ENCODE peak calls at places on chromosomes 2 and 18, in four cellular contexts. One of them, this sample, is unnamed.

GRCh38 chr2:162063899-162064298 is 10.1 kb downstream of the DPP4 start:
- DNase-seq in AG04450: no peak
- DNase-seq in H7: no peak
- DNase-seq in A673: no peak
- DNase-seq in this sample: no peak

GRCh38 chr2:80086831-80087230 is 217.7 kb downstream of the LRRTM1 start:
- DNase-seq in A673: peak; percentile 87
- DNase-seq in AG04450: peak; percentile 77
- DNase-seq in H7: no peak
- DNase-seq in this sample: peak; percentile 90

GRCh38 chr18:34718610-34719009 is 8.5 kb downstream of the DTNA start:
- DNase-seq in AG04450: no peak
- DNase-seq in A673: no peak
- DNase-seq in H7: no peak
- DNase-seq in this sample: peak; percentile 28

GRCh38 chr2:69716555-69717120 is 25.3 kb upstream of the ANXA4 start:
- DNase-seq in A673: no peak
- DNase-seq in AG04450: no peak
- DNase-seq in H7: no peak
- DNase-seq in this sample: peak; percentile 64

GRCh38 chr2:160157861-160158813 is 41.9 kb downstream of the ITGB6 start:
- DNase-seq in A673: no peak
- DNase-seq in AG04450: no peak
- DNase-seq in H7: no peak
- DNase-seq in this sample: no peak

GRCh38 chr2:102442967-102443828 is 20.2 kb downstream of the IL18RAP start:
- DNase-seq in H7: peak; percentile 32
- DNase-seq in A673: peak; percentile 25
- DNase-seq in AG04450: no peak
- DNase-seq in this sample: peak; percentile 67

GRCh38 chr18:24801011-24801410 is 340.6 kb downstream of the HRH4 start:
- DNase-seq in H7: no peak
- DNase-seq in A673: no peak
- DNase-seq in AG04450: no peak
- DNase-seq in this sample: no peak

GRCh38 chr2:182015334-182016109 is 29.9 kb downstream of the PPP1R1C start:
- DNase-seq in AG04450: no peak
- DNase-seq in H7: no peak
- DNase-seq in A673: no peak
- DNase-seq in this sample: no peak

GRCh38 chr2:196640031-196640548 is 575 bp downstream of the CCDC150 start:
- DNase-seq in A673: peak; percentile 11
- DNase-seq in AG04450: no peak
- DNase-seq in H7: no peak
- DNase-seq in this sample: no peak

GRCh38 chr2:42567806-42568429 is 514 bp upstream of the MTA3 start:
- DNase-seq in A673: peak; percentile 82
- DNase-seq in AG04450: no peak
- DNase-seq in H7: no peak
- DNase-seq in this sample: peak; percentile 48

GRCh38 chr18:79964330-79965118 is at the start of gene HSBP1L1:
- DNase-seq in A673: peak; percentile 57
- DNase-seq in H7: peak; percentile 95
- DNase-seq in AG04450: no peak
- DNase-seq in this sample: peak; percentile 84

GRCh38 chr2:68726608-68727367 is 7.8 kb upstream of the ARHGAP25 start:
- DNase-seq in AG04450: no peak
- DNase-seq in H7: no peak
- DNase-seq in A673: no peak
- DNase-seq in this sample: no peak

GRCh38 chr2:143026411-143027054 is 102.7 kb upstream of the ARHGAP15 start:
- DNase-seq in A673: peak; percentile 13
- DNase-seq in H7: peak; percentile 10
- DNase-seq in AG04450: no peak
- DNase-seq in this sample: no peak

GRCh38 chr2:17539596-17539992 is 902 bp upstream of the VSNL1 start:
- DNase-seq in AG04450: no peak
- DNase-seq in H7: peak; percentile 39
- DNase-seq in A673: peak; percentile 76
- DNase-seq in this sample: peak; percentile 16

GRCh38 chr2:31246184-31246852 is 12.4 kb downstream of the EHD3 start:
- DNase-seq in H7: peak; percentile 13
- DNase-seq in A673: peak; percentile 15
- DNase-seq in AG04450: no peak
- DNase-seq in this sample: peak; percentile 55

GRCh38 chr2:186607660-186608324 is 17.9 kb downstream of the ITGAV start:
- DNase-seq in A673: no peak
- DNase-seq in AG04450: no peak
- DNase-seq in H7: no peak
- DNase-seq in this sample: no peak

GRCh38 chr2:85457877-85458316 is 39.4 kb downstream of the SH2D6 start:
- DNase-seq in AG04450: no peak
- DNase-seq in A673: no peak
- DNase-seq in H7: no peak
- DNase-seq in this sample: no peak

GRCh38 chr2:205276071-205276777 is 406.1 kb upstream of the NRP2 start:
- DNase-seq in A673: peak; percentile 47
- DNase-seq in AG04450: no peak
- DNase-seq in H7: no peak
- DNase-seq in this sample: no peak

GRCh38 chr2:73925033-73925704 is 1.5 kb upstream of the DGUOK start:
- DNase-seq in H7: no peak
- DNase-seq in AG04450: no peak
- DNase-seq in A673: peak; percentile 15
- DNase-seq in this sample: no peak

GRCh38 chr2:163897799-163898198 is 162.0 kb upstream of the FIGN start:
- DNase-seq in H7: no peak
- DNase-seq in AG04450: no peak
- DNase-seq in A673: no peak
- DNase-seq in this sample: no peak

GRCh38 chr2:144004742-144005141 is 515.2 kb downstream of the ZEB2 start:
- DNase-seq in A673: no peak
- DNase-seq in AG04450: no peak
- DNase-seq in H7: no peak
- DNase-seq in this sample: peak; percentile 26

GRCh38 chr2:181264436-181264835 is 192.8 kb upstream of the ITGA4 start:
- DNase-seq in H7: no peak
- DNase-seq in A673: no peak
- DNase-seq in AG04450: no peak
- DNase-seq in this sample: peak; percentile 55

GRCh38 chr2:12718662-12719399 is 2.1 kb downstream of the TRIB2 start:
- DNase-seq in AG04450: no peak
- DNase-seq in A673: no peak
- DNase-seq in H7: peak; percentile 72
- DNase-seq in this sample: peak; percentile 56

GRCh38 chr18:46164920-46165319 is 60.7 kb downstream of the HAUS1 start:
- DNase-seq in H7: no peak
- DNase-seq in AG04450: no peak
- DNase-seq in A673: no peak
- DNase-seq in this sample: no peak

GRCh38 chr2:96970910-96971309 is 15.5 kb downstream of the FAM178B start:
- DNase-seq in A673: no peak
- DNase-seq in AG04450: no peak
- DNase-seq in H7: peak; percentile 57
- DNase-seq in this sample: no peak

GRCh38 chr2:16664809-16665745 is 557 bp downstream of the CYRIA start:
- DNase-seq in H7: peak; percentile 15
- DNase-seq in A673: no peak
- DNase-seq in AG04450: no peak
- DNase-seq in this sample: no peak

GRCh38 chr2:107634172-107634571 is 192.5 kb upstream of the RGPD4 start:
- DNase-seq in AG04450: no peak
- DNase-seq in A673: no peak
- DNase-seq in H7: no peak
- DNase-seq in this sample: no peak

GRCh38 chr18:32683044-32683443 is 89.8 kb downstream of the KLHL14 start:
- DNase-seq in A673: no peak
- DNase-seq in H7: peak; percentile 4
- DNase-seq in AG04450: no peak
- DNase-seq in this sample: no peak

GRCh38 chr2:5766051-5766450 is 73.9 kb downstream of the SOX11 start:
- DNase-seq in A673: no peak
- DNase-seq in H7: no peak
- DNase-seq in AG04450: peak; percentile 38
- DNase-seq in this sample: no peak

GRCh38 chr2:21059885-21060610 is 16.2 kb upstream of the APOB start:
- DNase-seq in AG04450: no peak
- DNase-seq in A673: no peak
- DNase-seq in H7: no peak
- DNase-seq in this sample: no peak

GRCh38 chr2:85750509-85751299 is 3.1 kb upstream of the ATOH8 start:
- DNase-seq in AG04450: no peak
- DNase-seq in H7: peak; percentile 89
- DNase-seq in A673: peak; percentile 68
- DNase-seq in this sample: no peak

GRCh38 chr2:112147796-112148195 is 9.6 kb downstream of the FBLN7 start:
- DNase-seq in A673: no peak
- DNase-seq in AG04450: no peak
- DNase-seq in H7: no peak
- DNase-seq in this sample: no peak

GRCh38 chr2:112142525-112143078 is 4.4 kb downstream of the FBLN7 start:
- DNase-seq in A673: no peak
- DNase-seq in H7: no peak
- DNase-seq in AG04450: no peak
- DNase-seq in this sample: no peak

GRCh38 chr2:112147382-112147781 is 9.2 kb downstream of the FBLN7 start:
- DNase-seq in H7: no peak
- DNase-seq in AG04450: no peak
- DNase-seq in A673: no peak
- DNase-seq in this sample: no peak

GRCh38 chr2:112143150-112143549 is 5.0 kb downstream of the FBLN7 start:
- DNase-seq in H7: no peak
- DNase-seq in AG04450: no peak
- DNase-seq in A673: no peak
- DNase-seq in this sample: no peak

GRCh38 chr2:112144966-112145365 is 6.8 kb downstream of the FBLN7 start:
- DNase-seq in AG04450: no peak
- DNase-seq in A673: no peak
- DNase-seq in H7: no peak
- DNase-seq in this sample: no peak
- H3K4me3 ChIP-seq in AG04450: no peak overlapping the region
- H3K4me3 ChIP-seq in A673: no peak overlapping the region
- H3K4me3 ChIP-seq in H7: no peak overlapping the region
- H3K4me3 ChIP-seq in this sample: no peak overlapping the region

GRCh38 chr2:45892236-45892701 is 240.8 kb downstream of the PRKCE start:
- DNase-seq in A673: no peak
- DNase-seq in AG04450: no peak
- DNase-seq in H7: no peak
- DNase-seq in this sample: no peak
- H3K4me3 ChIP-seq in A673: no peak overlapping the region
- H3K4me3 ChIP-seq in AG04450: no peak overlapping the region
- H3K4me3 ChIP-seq in H7: no peak overlapping the region
- H3K4me3 ChIP-seq in this sample: no peak overlapping the region

DNA sequence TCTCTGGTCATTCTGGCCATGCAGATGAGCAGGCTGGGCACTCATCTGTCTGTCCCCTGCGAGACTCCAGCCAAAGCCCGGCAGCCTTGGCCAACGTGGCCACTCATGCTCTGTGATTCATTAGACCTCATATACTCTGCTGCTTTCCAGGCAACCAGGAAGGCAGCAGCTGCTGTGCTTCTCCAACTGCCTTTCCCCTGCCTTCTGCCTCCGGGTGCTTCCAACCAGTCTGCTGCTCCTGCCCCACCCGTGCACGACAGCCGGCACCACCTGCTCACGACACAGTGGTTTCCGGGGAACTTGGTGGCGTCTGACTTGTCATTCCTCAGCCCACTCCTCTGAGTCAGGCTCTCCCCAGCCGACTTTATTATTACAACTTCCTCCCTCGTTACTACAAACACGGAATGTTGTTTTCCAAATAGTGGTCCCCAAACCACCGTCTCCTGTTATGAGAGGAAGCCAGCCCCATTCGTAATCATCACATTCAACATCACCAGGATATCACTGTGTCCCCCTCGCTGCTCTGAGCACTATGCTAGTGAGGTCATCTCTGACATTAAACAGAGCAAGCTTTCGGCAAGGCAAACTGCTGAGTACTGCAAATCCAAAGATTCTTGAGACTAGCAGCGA is 392.4 kb downstream of the ALK start:
- DNase-seq in AG04450: peak; percentile 51
- DNase-seq in H7: no peak
- DNase-seq in A673: peak; percentile 75
- DNase-seq in this sample: peak; percentile 73
- H3K4me3 ChIP-seq in AG04450: peak overlapping the region; percentile 23
- H3K4me3 ChIP-seq in H7: no peak overlapping the region
- H3K4me3 ChIP-seq in A673: no peak overlapping the region
- H3K4me3 ChIP-seq in this sample: peak overlapping the region; percentile 15

GRCh38 chr2:66862871-66863650 is 428.1 kb downstream of the MEIS1 start:
- DNase-seq in H7: no peak
- DNase-seq in AG04450: peak; percentile 75
- DNase-seq in A673: no peak
- DNase-seq in this sample: peak; percentile 54
- H3K4me3 ChIP-seq in H7: no peak overlapping the region
- H3K4me3 ChIP-seq in AG04450: no peak overlapping the region
- H3K4me3 ChIP-seq in A673: no peak overlapping the region
- H3K4me3 ChIP-seq in this sample: no peak overlapping the region

GRCh38 chr2:207143131-207143473 is 22.6 kb downstream of the KLF7 start:
- DNase-seq in H7: no peak
- DNase-seq in A673: no peak
- DNase-seq in AG04450: no peak
- DNase-seq in this sample: no peak
- H3K4me3 ChIP-seq in H7: no peak overlapping the region
- H3K4me3 ChIP-seq in A673: no peak overlapping the region
- H3K4me3 ChIP-seq in AG04450: no peak overlapping the region
- H3K4me3 ChIP-seq in this sample: no peak overlapping the region

This sample was measured in foreskin fibroblast.